ENCODE peak calls at places on chromosomes 5 and 9, in four cellular contexts. I is AG08395, H is ELR, G is mucosa of gallbladder. X is an unnamed sample.

GRCh38 chr5:91042225-91042624 is 340.9 kb downstream of the ARRDC3 start:
- DNase-seq in I (no peak), H (no peak), G (no peak), X (no peak)

GRCh38 chr5:15105799-15106393 is 234.3 kb upstream of the ANKH start:
- DNase-seq in I (peak), H (peak), G (peak), X (peak)

GRCh38 chr5:102933300-102933699 is 178.2 kb downstream of the PAM start:
- DNase-seq in I (no peak), H (no peak), G (no peak), X (no peak)

GRCh38 chr9:100352201-100352726 is 478 bp downstream of the TEX10 start:
- DNase-seq in I (peak), H (peak), G (peak), X (peak)

GRCh38 chr9:88530051-88530450 is 4.9 kb upstream of the NXNL2 start:
- DNase-seq in I (peak), H (peak), G (no peak), X (peak)

GRCh38 chr5:15501057-15501791 is 1.2 kb downstream of the FBXL7 start:
- DNase-seq in I (peak), H (peak), G (peak), X (peak)

GRCh38 chr9:107638922-107639321 is 149.4 kb upstream of the KLF4 start:
- DNase-seq in I (peak), H (peak), G (peak), X (peak)

GRCh38 chr5:134510970-134511795 is 14.3 kb upstream of the JADE2 start:
- DNase-seq in I (no peak), H (peak), G (peak), X (peak)

GRCh38 chr9:108535526-108535925 is 320.3 kb downstream of the ACTL7B start:
- DNase-seq in I (no peak), H (peak), G (no peak), X (peak)

GRCh38 chr5:36209664-36210063 is 32.1 kb downstream of the NADK2 start:
- DNase-seq in I (no peak), H (peak), G (no peak), X (peak)

GRCh38 chr9:27227192-27227591 is 69.8 kb downstream of the EQTN start:
- DNase-seq in I (no peak), H (peak), G (no peak), X (peak)

GRCh38 chr9:116058421-116058820 is 95.2 kb upstream of the PAPPA start:
- DNase-seq in I (no peak), H (peak), G (no peak), X (peak)

GRCh38 chr9:87226896-87227295 is 270.8 kb upstream of the DAPK1 start:
- DNase-seq in I (no peak), H (no peak), G (no peak), X (no peak)

X was measured in RPMI7951.